ENCODE peak calls at places on chromosomes 3 and 15, in five cellular contexts. One of them, this sample, is unnamed.
A peak's percentile ranks its signal among the peaks of the same experiment; 100 is the strongest.

GRCh38 chr3:115436767-115437301 is 186.5 kb upstream of the GAP43 start:
- DNase-seq in mesenchymal stem cell: peak; percentile 94
- DNase-seq in adrenal gland: peak; percentile 55
- DNase-seq in left lung: no peak
- DNase-seq in SK-N-SH: no peak
- DNase-seq in this sample: no peak

GRCh38 chr3:161557751-161558150 is 61.1 kb downstream of the OTOL1 start:
- DNase-seq in mesenchymal stem cell: no peak
- DNase-seq in adrenal gland: no peak
- DNase-seq in left lung: no peak
- DNase-seq in SK-N-SH: no peak
- DNase-seq in this sample: no peak

GRCh38 chr3:81465510-81465909 is 295.9 kb downstream of the GBE1 start:
- DNase-seq in mesenchymal stem cell: no peak
- DNase-seq in adrenal gland: no peak
- DNase-seq in left lung: no peak
- DNase-seq in SK-N-SH: no peak
- DNase-seq in this sample: no peak

GRCh38 chr15:29046281-29046810 is 160.6 kb downstream of the APBA2 start:
- DNase-seq in mesenchymal stem cell: no peak
- DNase-seq in adrenal gland: no peak
- DNase-seq in left lung: no peak
- DNase-seq in SK-N-SH: no peak
- DNase-seq in this sample: no peak

GRCh38 chr15:36778516-36778915 is 199.1 kb downstream of the CDIN1 start:
- DNase-seq in mesenchymal stem cell: no peak
- DNase-seq in adrenal gland: no peak
- DNase-seq in left lung: no peak
- DNase-seq in SK-N-SH: no peak
- DNase-seq in this sample: no peak

GRCh38 chr3:120331071-120331470 is 18.1 kb downstream of the LRRC58 start:
- DNase-seq in mesenchymal stem cell: no peak
- DNase-seq in adrenal gland: no peak
- DNase-seq in left lung: no peak
- DNase-seq in SK-N-SH: no peak
- DNase-seq in this sample: no peak

GRCh38 chr15:69319384-69320375 is 21.0 kb downstream of the PAQR5 start:
- DNase-seq in mesenchymal stem cell: no peak
- DNase-seq in adrenal gland: no peak
- DNase-seq in left lung: no peak
- DNase-seq in SK-N-SH: no peak
- DNase-seq in this sample: no peak

GRCh38 chr3:48507256-48508061 is 3.5 kb upstream of the SHISA5 start:
- DNase-seq in mesenchymal stem cell: peak; percentile 57
- DNase-seq in adrenal gland: peak; percentile 68
- DNase-seq in left lung: peak; percentile 60
- DNase-seq in SK-N-SH: peak; percentile 86
- DNase-seq in this sample: no peak

GRCh38 chr3:171282041-171282440 is 178.2 kb downstream of the TNIK start:
- DNase-seq in mesenchymal stem cell: peak; percentile 53
- DNase-seq in adrenal gland: peak; percentile 41
- DNase-seq in left lung: no peak
- DNase-seq in SK-N-SH: no peak
- DNase-seq in this sample: peak; percentile 68

GRCh38 chr3:30011237-30011803 is 595.1 kb upstream of the TGFBR2 start:
- DNase-seq in mesenchymal stem cell: no peak
- DNase-seq in adrenal gland: no peak
- DNase-seq in left lung: no peak
- DNase-seq in SK-N-SH: no peak
- DNase-seq in this sample: no peak

GRCh38 chr3:32571192-32571485 is 481 bp upstream of the DYNC1LI1 start:
- DNase-seq in mesenchymal stem cell: no peak
- DNase-seq in adrenal gland: no peak
- DNase-seq in left lung: no peak
- DNase-seq in SK-N-SH: no peak
- DNase-seq in this sample: no peak

GRCh38 chr3:9704343-9705322 is 1.0 kb downstream of the CPNE9 start:
- DNase-seq in mesenchymal stem cell: peak; percentile 44
- DNase-seq in adrenal gland: peak; percentile 62
- DNase-seq in left lung: no peak
- DNase-seq in SK-N-SH: peak; percentile 95
- DNase-seq in this sample: peak; percentile 51

GRCh38 chr15:56052389-56053045 is 59.1 kb upstream of the NEDD4 start:
- DNase-seq in mesenchymal stem cell: peak; percentile 65
- DNase-seq in adrenal gland: no peak
- DNase-seq in left lung: no peak
- DNase-seq in SK-N-SH: peak; percentile 36
- DNase-seq in this sample: no peak

GRCh38 chr15:52134502-52135144 is 22.0 kb upstream of the BCL2L10 start:
- DNase-seq in mesenchymal stem cell: no peak
- DNase-seq in adrenal gland: no peak
- DNase-seq in left lung: no peak
- DNase-seq in SK-N-SH: no peak
- DNase-seq in this sample: no peak

GRCh38 chr3:127674793-127675189 is 2.0 kb downstream of the ABTB1 start:
- DNase-seq in mesenchymal stem cell: no peak
- DNase-seq in adrenal gland: peak; percentile 1
- DNase-seq in left lung: peak; percentile 9
- DNase-seq in SK-N-SH: no peak
- DNase-seq in this sample: no peak

GRCh38 chr3:36496734-36497133 is 116.4 kb downstream of the STAC start:
- DNase-seq in mesenchymal stem cell: peak; percentile 33
- DNase-seq in adrenal gland: no peak
- DNase-seq in left lung: no peak
- DNase-seq in SK-N-SH: no peak
- DNase-seq in this sample: no peak

GRCh38 chr3:79551325-79551892 is 216.4 kb downstream of the ROBO1 start:
- DNase-seq in mesenchymal stem cell: no peak
- DNase-seq in adrenal gland: no peak
- DNase-seq in left lung: no peak
- DNase-seq in SK-N-SH: no peak
- DNase-seq in this sample: no peak

GRCh38 chr3:15645740-15646490 is 44.4 kb downstream of the BTD start:
- DNase-seq in mesenchymal stem cell: peak; percentile 96
- DNase-seq in adrenal gland: peak; percentile 88
- DNase-seq in left lung: no peak
- DNase-seq in SK-N-SH: peak; percentile 70
- DNase-seq in this sample: no peak

GRCh38 chr3:168071535-168071934 is 24.2 kb downstream of the GOLIM4 start:
- DNase-seq in mesenchymal stem cell: peak; percentile 80
- DNase-seq in adrenal gland: peak; percentile 18
- DNase-seq in left lung: no peak
- DNase-seq in SK-N-SH: no peak
- DNase-seq in this sample: no peak

GRCh38 chr3:134526319-134526718 is 40.5 kb downstream of the CEP63 start:
- DNase-seq in mesenchymal stem cell: no peak
- DNase-seq in adrenal gland: no peak
- DNase-seq in left lung: no peak
- DNase-seq in SK-N-SH: no peak
- DNase-seq in this sample: no peak

GRCh38 chr3:19972056-19972455 is 25.2 kb downstream of the RAB5A start:
- DNase-seq in mesenchymal stem cell: no peak
- DNase-seq in adrenal gland: no peak
- DNase-seq in left lung: no peak
- DNase-seq in SK-N-SH: no peak
- DNase-seq in this sample: no peak

GRCh38 chr3:162134571-162134970 is 638.0 kb downstream of the OTOL1 start:
- DNase-seq in mesenchymal stem cell: no peak
- DNase-seq in adrenal gland: no peak
- DNase-seq in left lung: no peak
- DNase-seq in SK-N-SH: no peak
- DNase-seq in this sample: no peak

GRCh38 chr3:184168363-184169120 is 6.1 kb upstream of the AP2M1 start:
- DNase-seq in mesenchymal stem cell: peak; percentile 10
- DNase-seq in adrenal gland: no peak
- DNase-seq in left lung: no peak
- DNase-seq in SK-N-SH: no peak
- DNase-seq in this sample: no peak

GRCh38 chr15:76138436-76138835 is 78.7 kb downstream of the TMEM266 start:
- DNase-seq in mesenchymal stem cell: no peak
- DNase-seq in adrenal gland: no peak
- DNase-seq in left lung: no peak
- DNase-seq in SK-N-SH: no peak
- DNase-seq in this sample: no peak

GRCh38 chr3:146134348-146135117 is 26.5 kb downstream of the PLOD2 start:
- DNase-seq in mesenchymal stem cell: no peak
- DNase-seq in adrenal gland: no peak
- DNase-seq in left lung: no peak
- DNase-seq in SK-N-SH: no peak
- DNase-seq in this sample: no peak

GRCh38 chr3:100110101-100110500 is 4.2 kb downstream of the FILIP1L start:
- DNase-seq in mesenchymal stem cell: no peak
- DNase-seq in adrenal gland: no peak
- DNase-seq in left lung: no peak
- DNase-seq in SK-N-SH: no peak
- DNase-seq in this sample: no peak

GRCh38 chr3:186417791-186418190 is 55.8 kb upstream of the DGKG start:
- DNase-seq in mesenchymal stem cell: peak; percentile 90
- DNase-seq in adrenal gland: no peak
- DNase-seq in left lung: no peak
- DNase-seq in SK-N-SH: no peak
- DNase-seq in this sample: no peak

GRCh38 chr3:131491775-131492174 is 11.0 kb downstream of the MRPL3 start:
- DNase-seq in mesenchymal stem cell: no peak
- DNase-seq in adrenal gland: no peak
- DNase-seq in left lung: no peak
- DNase-seq in SK-N-SH: no peak
- DNase-seq in this sample: no peak

GRCh38 chr15:59522988-59523461 is 85.0 kb downstream of the FAM81A start:
- DNase-seq in mesenchymal stem cell: no peak
- DNase-seq in adrenal gland: no peak
- DNase-seq in left lung: no peak
- DNase-seq in SK-N-SH: no peak
- DNase-seq in this sample: no peak

GRCh38 chr3:28012830-28013229 is 228.6 kb upstream of the CMC1 start:
- DNase-seq in mesenchymal stem cell: no peak
- DNase-seq in adrenal gland: no peak
- DNase-seq in left lung: no peak
- DNase-seq in SK-N-SH: no peak
- DNase-seq in this sample: no peak

DNA sequence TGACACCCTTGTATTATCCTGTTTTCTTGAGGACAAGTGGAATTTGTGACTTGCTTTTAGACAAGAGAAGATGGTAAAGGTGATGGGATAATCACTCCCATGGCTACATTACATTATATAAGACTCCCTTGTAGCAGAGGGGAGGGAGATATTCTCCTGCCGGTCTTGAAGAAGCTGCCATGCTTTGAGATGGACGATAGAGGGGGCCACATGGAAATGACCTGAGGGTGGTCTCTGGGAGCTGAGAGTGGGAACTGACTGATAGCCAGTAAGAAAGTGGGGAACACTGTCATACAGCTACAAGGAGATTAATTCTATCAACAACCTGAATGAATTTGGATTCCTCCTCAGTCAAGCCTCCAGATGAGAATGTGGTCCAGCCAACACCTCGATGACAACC is 540.1 kb downstream of the NTRK3 start:
- DNase-seq in mesenchymal stem cell: no peak
- DNase-seq in adrenal gland: no peak
- DNase-seq in left lung: no peak
- DNase-seq in SK-N-SH: no peak
- DNase-seq in this sample: no peak
- H3K9me3 ChIP-seq in mesenchymal stem cell: peaks cover 3% of the 10 kb centered on the region
- H3K9me3 ChIP-seq in adrenal gland: no peaks in the 10 kb centered on the region
- H3K9me3 ChIP-seq in left lung: no peaks in the 10 kb centered on the region
- H3K9me3 ChIP-seq in SK-N-SH: no peaks in the 10 kb centered on the region
- H3K9me3 ChIP-seq in this sample: no peaks in the 10 kb centered on the region

GRCh38 chr15:25095179-25095578 is 140.4 kb downstream of the SNRPN start:
- DNase-seq in mesenchymal stem cell: no peak
- DNase-seq in adrenal gland: no peak
- DNase-seq in left lung: no peak
- DNase-seq in SK-N-SH: no peak
- DNase-seq in this sample: no peak
- H3K9me3 ChIP-seq in mesenchymal stem cell: peaks cover 97% of the 10 kb centered on the region
- H3K9me3 ChIP-seq in adrenal gland: no peaks in the 10 kb centered on the region
- H3K9me3 ChIP-seq in left lung: peaks cover 5% of the 10 kb centered on the region
- H3K9me3 ChIP-seq in SK-N-SH: no peaks in the 10 kb centered on the region
- H3K9me3 ChIP-seq in this sample: no peaks in the 10 kb centered on the region

GRCh38 chr3:33704891-33705290 is 13.2 kb downstream of the CLASP2 start:
- DNase-seq in mesenchymal stem cell: no peak
- DNase-seq in adrenal gland: no peak
- DNase-seq in left lung: no peak
- DNase-seq in SK-N-SH: no peak
- DNase-seq in this sample: no peak

GRCh38 chr3:33694944-33695343 is 23.1 kb downstream of the CLASP2 start:
- DNase-seq in mesenchymal stem cell: no peak
- DNase-seq in adrenal gland: peak; percentile 35
- DNase-seq in left lung: no peak
- DNase-seq in SK-N-SH: no peak
- DNase-seq in this sample: no peak

GRCh38 chr3:33699275-33699674 is 18.8 kb downstream of the CLASP2 start:
- DNase-seq in mesenchymal stem cell: no peak
- DNase-seq in adrenal gland: no peak
- DNase-seq in left lung: no peak
- DNase-seq in SK-N-SH: no peak
- DNase-seq in this sample: no peak
- H3K9me3 ChIP-seq in mesenchymal stem cell: peaks cover 62% of the 10 kb centered on the region
- H3K9me3 ChIP-seq in adrenal gland: no peaks in the 10 kb centered on the region
- H3K9me3 ChIP-seq in left lung: no peaks in the 10 kb centered on the region
- H3K9me3 ChIP-seq in SK-N-SH: peaks cover 47% of the 10 kb centered on the region
- H3K9me3 ChIP-seq in this sample: no peaks in the 10 kb centered on the region

DNA sequence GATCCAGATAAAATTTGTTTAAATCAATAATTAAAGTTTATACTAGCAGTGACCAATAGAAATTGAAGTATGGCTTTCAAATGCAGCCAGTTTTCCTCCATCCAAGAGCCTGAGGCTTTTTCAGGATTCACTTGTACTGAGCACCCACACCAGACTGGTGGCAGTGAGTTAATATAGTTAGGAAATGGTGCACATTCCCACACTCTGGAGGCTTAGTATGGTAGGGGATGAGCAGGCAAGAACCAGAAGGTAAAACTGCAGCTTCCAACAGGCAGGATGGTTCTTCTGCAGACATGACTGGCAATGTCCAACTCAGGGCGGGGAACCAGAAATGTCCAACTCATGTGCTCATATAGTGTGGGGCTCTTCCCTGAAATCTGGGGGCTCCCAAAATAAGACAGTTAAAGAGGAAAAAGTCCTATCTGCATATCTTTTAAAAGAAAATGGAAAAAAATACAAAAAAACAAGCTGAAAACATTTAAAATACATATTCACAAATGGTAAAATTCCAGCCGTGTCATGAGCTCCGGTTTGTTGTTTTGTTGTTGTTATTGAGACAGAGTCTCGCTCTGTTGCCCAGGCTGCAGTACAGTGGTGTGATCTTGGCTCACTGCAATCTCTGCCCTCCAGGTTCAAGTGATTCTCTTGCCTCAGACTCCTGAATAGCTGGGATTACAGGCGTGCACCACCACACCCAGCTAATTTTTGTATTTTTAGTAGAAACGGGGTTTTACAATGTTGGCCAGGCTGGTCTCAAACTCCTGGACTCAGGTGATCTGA is 18.4 kb upstream of the ZNF445 start:
- DNase-seq in mesenchymal stem cell: no peak
- DNase-seq in adrenal gland: no peak
- DNase-seq in left lung: no peak
- DNase-seq in SK-N-SH: no peak
- DNase-seq in this sample: no peak
- H3K9me3 ChIP-seq in mesenchymal stem cell: peaks cover 70% of the 10 kb centered on the region
- H3K9me3 ChIP-seq in adrenal gland: no peaks in the 10 kb centered on the region
- H3K9me3 ChIP-seq in left lung: no peaks in the 10 kb centered on the region
- H3K9me3 ChIP-seq in SK-N-SH: peaks cover 18% of the 10 kb centered on the region
- H3K9me3 ChIP-seq in this sample: no peaks in the 10 kb centered on the region

GRCh38 chr3:179482857-179483256 is 31.6 kb upstream of the GNB4 start:
- DNase-seq in mesenchymal stem cell: no peak
- DNase-seq in adrenal gland: no peak
- DNase-seq in left lung: no peak
- DNase-seq in SK-N-SH: no peak
- DNase-seq in this sample: no peak
- H3K9me3 ChIP-seq in mesenchymal stem cell: no peaks in the 10 kb centered on the region
- H3K9me3 ChIP-seq in adrenal gland: no peaks in the 10 kb centered on the region
- H3K9me3 ChIP-seq in left lung: no peaks in the 10 kb centered on the region
- H3K9me3 ChIP-seq in SK-N-SH: no peaks in the 10 kb centered on the region
- H3K9me3 ChIP-seq in this sample: no peaks in the 10 kb centered on the region

This sample was measured in testis.